ENCODE peak calls at places on chromosomes 11 and 22, in five cellular contexts. F is progenitor cell of endocrine pancreas, U is epithelial cell of esophagus, B is tibial nerve, T is thoracic aorta. G is an unnamed sample.
A peak's percentile ranks its signal among the peaks of the same experiment; 100 is the strongest.

GRCh38 chr11:111566324-111566723 is 25.8 kb downstream of the LAYN start:
- DNase-seq in F (no peak), U (no peak), B (no peak), T (no peak), G (no peak)

GRCh38 chr11:31325162-31325561 is 44.4 kb downstream of the DCDC1 start:
- DNase-seq in F (no peak), U (peak; percentile 76), B (no peak), T (no peak), G (no peak)

GRCh38 chr11:71109186-71109585 is 143.2 kb downstream of the SHANK2 start:
- DNase-seq in F (no peak), U (no peak), B (no peak), T (no peak), G (no peak)

GRCh38 chr11:113778111-113778910 is 1.3 kb upstream of the CLDN25 start:
- DNase-seq in F (no peak), U (peak; percentile 92), B (no peak), T (no peak), G (no peak)

GRCh38 chr11:121418625-121419114 is 33.4 kb upstream of the SORL1 start:
- DNase-seq in F (no peak), U (no peak), B (no peak), T (no peak), G (no peak)

GRCh38 chr11:120346233-120346632 is 10.0 kb downstream of the ARHGEF12 start:
- DNase-seq in F (no peak), U (no peak), B (no peak), T (no peak), G (no peak)

GRCh38 chr11:484616-485015 is 22.4 kb downstream of the RNH1 start:
- DNase-seq in F (no peak), U (no peak), B (no peak), T (no peak), G (no peak)

GRCh38 chr11:24963879-24964278 is 467.0 kb downstream of the LUZP2 start:
- DNase-seq in F (no peak), U (no peak), B (no peak), T (no peak), G (no peak)

GRCh38 chr22:45196308-45196707 is 32.6 kb downstream of the NUP50 start:
- DNase-seq in F (no peak), U (no peak), B (no peak), T (no peak), G (no peak)

GRCh38 chr11:2107521-2107920 is 31.7 kb downstream of the IGF2 start:
- DNase-seq in F (no peak), U (no peak), B (no peak), T (no peak), G (no peak)

GRCh38 chr11:134584706-134585445 is 172.8 kb upstream of the B3GAT1 start:
- DNase-seq in F (no peak), U (no peak), B (no peak), T (no peak), G (no peak)

GRCh38 chr11:123413636-123414035 is 16.4 kb upstream of the GRAMD1B start:
- DNase-seq in F (no peak), U (no peak), B (no peak), T (no peak), G (no peak)

GRCh38 chr11:27904358-27905055 is 203.4 kb downstream of the KIF18A start:
- DNase-seq in F (no peak), U (peak; percentile 67), B (no peak), T (no peak), G (no peak)

GRCh38 chr11:134480129-134480652 is 68.1 kb upstream of the B3GAT1 start:
- DNase-seq in F (no peak), U (no peak), B (no peak), T (no peak), G (no peak)

GRCh38 chr11:118930152-118930712 is 4.5 kb upstream of the BCL9L start:
- DNase-seq in F (peak; percentile 92), U (peak; percentile 98), B (peak; percentile 75), T (no peak), G (peak; percentile 92)

GRCh38 chr11:93169950-93170561 is 27.7 kb downstream of the SLC36A4 start:
- DNase-seq in F (no peak), U (peak; percentile 59), B (no peak), T (no peak), G (no peak)

GRCh38 chr22:41940853-41941765 is 5.8 kb downstream of the CENPM start:
- DNase-seq in F (peak; percentile 76), U (peak; percentile 90), B (peak; percentile 80), T (peak; percentile 30), G (peak; percentile 97)

GRCh38 chr11:117595440-117595839 is 201.6 kb downstream of the DSCAML1 start:
- DNase-seq in F (no peak), U (no peak), B (no peak), T (no peak), G (no peak)

GRCh38 chr11:65293909-65294381 is 20.7 kb upstream of the CDC42EP2 start:
- DNase-seq in F (no peak), U (no peak), B (no peak), T (no peak), G (no peak)

GRCh38 chr11:109197656-109198055 is 224.3 kb upstream of the C11orf87 start:
- DNase-seq in F (no peak), U (peak; percentile 9), B (no peak), T (no peak), G (no peak)

GRCh38 chr22:39405346-39406085 is 5.9 kb downstream of the TAB1 start:
- DNase-seq in F (no peak), U (no peak), B (no peak), T (peak; percentile 30), G (no peak)

GRCh38 chr22:27986459-27986858 is 67.4 kb upstream of the PITPNB start:
- DNase-seq in F (no peak), U (no peak), B (no peak), T (no peak), G (no peak)

GRCh38 chr22:27749597-27750225 is 51.8 kb downstream of the MN1 start:
- DNase-seq in F (no peak), U (peak; percentile 66), B (no peak), T (no peak), G (no peak)

GRCh38 chr11:3840289-3840869 is 380 bp downstream of the RHOG start:
- DNase-seq in F (no peak), U (no peak), B (no peak), T (peak; percentile 25), G (peak; percentile 94)

GRCh38 chr11:11989774-11990744 is 18.4 kb downstream of the DKK3 start:
- DNase-seq in F (no peak), U (no peak), B (no peak), T (no peak), G (no peak)

GRCh38 chr11:11985954-11986949 is 22.2 kb downstream of the DKK3 start:
- DNase-seq in F (no peak), U (no peak), B (no peak), T (no peak), G (no peak)

GRCh38 chr11:11987503-11988022 is 20.9 kb downstream of the DKK3 start:
- DNase-seq in F (no peak), U (peak; percentile 11), B (no peak), T (no peak), G (no peak)

GRCh38 chr11:11988862-11989261 is 19.6 kb downstream of the DKK3 start:
- DNase-seq in F (no peak), U (no peak), B (no peak), T (no peak), G (no peak)

DNA sequence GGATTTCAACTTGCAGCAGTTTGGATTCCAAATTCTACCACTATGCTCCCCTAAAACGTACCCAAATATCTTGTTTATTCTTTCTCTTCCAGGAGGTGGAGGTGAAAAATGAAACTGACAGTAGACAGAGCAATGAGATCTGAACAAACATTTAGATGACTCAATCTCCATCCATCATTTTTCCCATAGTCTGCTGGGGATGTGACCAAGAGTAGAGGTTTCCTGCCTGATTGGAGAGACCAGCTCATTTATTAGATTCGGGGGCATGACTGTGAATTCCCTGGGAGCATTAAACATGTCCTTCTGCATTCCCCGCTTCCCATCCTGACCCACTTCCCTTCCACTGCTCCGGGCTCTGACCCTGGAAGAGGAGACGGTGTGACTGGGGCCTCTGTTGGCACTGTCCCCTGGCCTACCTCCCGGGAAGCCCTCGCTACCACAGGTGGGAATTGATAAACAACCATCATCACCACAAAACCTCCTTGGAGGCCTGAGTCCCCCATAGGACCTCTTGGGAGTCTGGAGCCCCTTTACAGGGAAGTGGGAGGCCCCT is 20.3 kb downstream of the DKK3 start:
- DNase-seq in F (no peak), U (peak; percentile 52), B (no peak), T (no peak), G (no peak)
- TF ChIP-seq CTCF in F (no peak), U (no peak), B (no peak), T (no peak), G (no peak)

DNA sequence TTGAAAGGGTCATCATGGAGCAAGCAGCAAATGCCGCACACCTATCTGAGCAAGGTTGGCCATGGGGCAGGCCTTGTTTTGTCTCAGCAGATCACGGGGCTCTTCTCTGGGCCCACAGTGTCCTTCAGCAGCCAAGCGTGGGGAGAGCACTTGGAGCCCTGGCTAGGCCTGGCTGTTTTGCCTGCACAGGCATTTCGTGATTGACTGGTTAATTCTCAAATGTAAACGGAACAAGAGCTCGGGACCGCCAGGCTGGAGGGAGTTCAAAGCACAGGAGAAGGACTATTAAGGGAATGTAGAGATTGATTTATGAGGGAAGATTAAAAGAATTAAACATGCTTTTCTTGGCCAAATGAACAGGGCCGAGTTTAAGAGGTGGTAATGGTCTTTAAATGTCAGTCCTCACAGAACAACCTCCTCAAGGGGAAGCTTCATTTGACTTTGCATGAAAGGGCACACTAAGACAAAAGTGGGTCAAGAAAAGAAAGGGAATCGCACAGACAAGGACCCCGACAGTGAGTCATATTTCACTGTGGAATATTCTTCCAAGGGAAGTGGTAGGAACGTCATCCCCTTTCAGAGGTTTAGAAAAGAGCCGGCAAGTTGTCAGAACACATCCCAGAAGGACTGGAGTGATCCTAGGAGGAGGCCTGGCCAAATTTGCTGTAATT is 20.7 kb downstream of the SPON1 start:
- DNase-seq in F (no peak), U (no peak), B (no peak), T (no peak), G (no peak)
- TF ChIP-seq CTCF in F (no peak), U (no peak), B (no peak), T (no peak), G (no peak)

GRCh38 chr22:43946391-43946680 is 8.9 kb upstream of the SAMM50 start:
- DNase-seq in F (no peak), U (no peak), B (no peak), T (no peak), G (no peak)
- TF ChIP-seq CTCF in F (no peak), U (no peak), B (no peak), T (no peak), G (no peak)

GRCh38 chr11:128506384-128506783 is 81.0 kb downstream of the ETS1 start:
- DNase-seq in F (no peak), U (no peak), B (no peak), T (no peak), G (no peak)
- TF ChIP-seq CTCF in F (no peak), U (no peak), B (no peak), T (no peak), G (no peak)

GRCh38 chr11:68021167-68021787 is 9.2 kb upstream of the NDUFS8 start:
- DNase-seq in F (no peak), U (peak; percentile 42), B (no peak), T (no peak), G (no peak)
- TF ChIP-seq CTCF in F (peak; percentile 44), U (peak; percentile 53), B (no peak), T (no peak), G (no peak)

G was measured in lower leg skin.